ENCODE peak calls at places on chromosome 7, in seven cellular contexts. G is neuronal stem cell, Q is H9, N is H1, J is mesenchymal stem cell, R is mesendoderm, C is trophoblast cell. E is an unnamed sample.

GRCh38 chr7:55438085-55438764 is 73.1 kb downstream of the LANCL2 start:
- DNase-seq in G (no peak), Q (no peak), N (no peak), J (no peak), R (peak), C (no peak), E (no peak)

GRCh38 chr7:47743898-47744612 is 162.1 kb upstream of the TNS3 start:
- DNase-seq in G (no peak), Q (peak), N (peak), J (peak), R (peak), C (no peak), E (no peak)

GRCh38 chr7:74501298-74501697 is 47.6 kb downstream of the GTF2IRD1 start:
- DNase-seq in G (no peak), Q (no peak), N (no peak), J (no peak), R (no peak), C (no peak), E (no peak)

GRCh38 chr7:44486693-44487092 is 3.8 kb downstream of the NUDCD3 start:
- DNase-seq in G (no peak), Q (no peak), N (no peak), J (peak), R (peak), C (no peak), E (peak)

GRCh38 chr7:111676811-111677210 is 114.5 kb upstream of the IMMP2L start:
- DNase-seq in G (no peak), Q (no peak), N (no peak), J (no peak), R (no peak), C (no peak), E (no peak)

GRCh38 chr7:115032986-115033385 is 111.1 kb downstream of the MDFIC start:
- DNase-seq in G (no peak), Q (no peak), N (no peak), J (no peak), R (peak), C (no peak), E (no peak)

GRCh38 chr7:55554055-55554454 is 18.2 kb downstream of the VOPP1 start:
- DNase-seq in G (no peak), Q (no peak), N (no peak), J (no peak), R (no peak), C (no peak), E (no peak)

GRCh38 chr7:146185844-146186243 is 69.2 kb downstream of the CNTNAP2 start:
- DNase-seq in G (no peak), Q (no peak), N (no peak), J (no peak), R (no peak), C (peak), E (no peak)

GRCh38 chr7:26091933-26092332 is 60.1 kb upstream of the NFE2L3 start:
- DNase-seq in G (no peak), Q (no peak), N (no peak), J (peak), R (peak), C (peak), E (peak)

GRCh38 chr7:37908221-37908788 is 8.3 kb downstream of the SFRP4 start:
- DNase-seq in G (no peak), Q (no peak), N (no peak), J (no peak), R (peak), C (no peak), E (peak)

GRCh38 chr7:7105800-7106582 is 76.4 kb upstream of the C1GALT1 start:
- DNase-seq in G (no peak), Q (no peak), N (no peak), J (no peak), R (no peak), C (no peak), E (no peak)

GRCh38 chr7:22395222-22395621 is 38.3 kb upstream of the RAPGEF5 start:
- DNase-seq in G (no peak), Q (no peak), N (no peak), J (no peak), R (no peak), C (no peak), E (no peak)

GRCh38 chr7:79453558-79454324 is at the start of gene MAGI2:
- DNase-seq in G (peak), Q (peak), N (peak), J (peak), R (peak), C (peak), E (peak)

GRCh38 chr7:481219-481930 is 38.3 kb downstream of the PDGFA start:
- DNase-seq in G (no peak), Q (no peak), N (peak), J (no peak), R (no peak), C (no peak), E (no peak)

GRCh38 chr7:96547371-96547811 is 162.3 kb downstream of the SEM1 start:
- DNase-seq in G (no peak), Q (no peak), N (no peak), J (no peak), R (no peak), C (peak), E (no peak)

GRCh38 chr7:64277630-64278029 is 36.1 kb upstream of the ZNF736 start:
- DNase-seq in G (no peak), Q (no peak), N (no peak), J (no peak), R (no peak), C (no peak), E (no peak)

GRCh38 chr7:142813262-142813661 is 41.6 kb upstream of the EPHB6 start:
- DNase-seq in G (no peak), Q (peak), N (no peak), J (peak), R (peak), C (peak), E (peak)

GRCh38 chr7:42869131-42870020 is 42.5 kb downstream of the C7orf25 start:
- DNase-seq in G (no peak), Q (no peak), N (no peak), J (peak), R (no peak), C (peak), E (no peak)

GRCh38 chr7:96093435-96093834 is 228.5 kb downstream of the SLC25A13 start:
- DNase-seq in G (no peak), Q (no peak), N (no peak), J (peak), R (no peak), C (peak), E (peak)

GRCh38 chr7:65371468-65371867 is 2.2 kb upstream of the ZNF92 start:
- DNase-seq in G (no peak), Q (no peak), N (no peak), J (no peak), R (no peak), C (no peak), E (no peak)

GRCh38 chr7:116570306-116570705 is 45.5 kb downstream of the CAV1 start:
- DNase-seq in G (no peak), Q (no peak), N (no peak), J (peak), R (no peak), C (no peak), E (no peak)

GRCh38 chr7:31003721-31004120 is 40.0 kb downstream of the GHRHR start:
- DNase-seq in G (no peak), Q (no peak), N (no peak), J (no peak), R (peak), C (no peak), E (no peak)

GRCh38 chr7:3493499-3493898 is 192.4 kb downstream of the SDK1 start:
- DNase-seq in G (no peak), Q (no peak), N (no peak), J (peak), R (peak), C (peak), E (peak)

GRCh38 chr7:130560972-130561371 is 69.1 kb downstream of the MEST start:
- DNase-seq in G (no peak), Q (no peak), N (no peak), J (peak), R (peak), C (peak), E (peak)

DNA sequence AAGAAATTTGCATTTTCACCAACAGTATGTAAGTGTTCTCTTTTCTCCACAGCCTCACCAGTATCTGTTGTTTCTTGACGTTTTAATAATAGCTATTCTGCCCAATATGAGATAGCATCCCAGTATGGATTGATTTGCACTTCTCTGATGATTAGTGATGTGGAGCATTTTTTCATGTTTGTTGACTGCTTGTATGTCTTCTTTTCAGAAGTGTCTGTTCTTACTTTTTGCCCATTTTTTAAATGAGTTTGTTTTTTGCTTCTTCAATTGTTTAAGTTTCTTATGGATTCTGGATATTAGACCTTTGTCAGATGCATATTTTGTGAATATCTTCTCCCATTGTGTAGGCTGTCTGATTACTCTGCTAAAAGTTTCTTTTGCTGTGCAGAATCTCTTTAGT is 12.2 kb upstream of the TPK1 start:
- DNase-seq in G (no peak), Q (no peak), N (no peak), J (no peak), R (no peak), C (no peak), E (no peak)
- H2BK120ac ChIP-seq in G (no peak), Q (no peak), N (no peak), J (no peak), R (no peak), C (no peak), E (no peak)

DNA sequence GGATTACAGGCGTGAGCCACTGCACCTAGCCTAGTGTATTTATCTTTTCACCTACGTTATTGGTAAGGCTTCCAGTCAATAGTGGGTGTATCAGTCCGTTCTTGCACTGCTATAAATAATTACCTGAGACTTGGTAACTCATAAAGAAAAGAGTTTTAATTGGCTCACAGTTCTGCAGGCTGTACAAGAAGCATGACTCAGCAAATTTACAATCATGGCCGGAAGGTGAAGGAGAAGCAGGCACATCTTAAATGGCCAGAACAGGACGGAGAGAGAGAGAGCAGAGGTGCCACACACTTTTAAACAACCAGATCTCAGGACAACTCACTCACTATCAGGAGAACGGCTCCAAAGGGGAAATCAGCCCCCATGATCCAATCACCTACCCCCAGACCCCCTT is 873.3 kb upstream of the AUTS2 start:
- DNase-seq in G (no peak), Q (no peak), N (no peak), J (no peak), R (no peak), C (no peak), E (no peak)
- H2BK120ac ChIP-seq in G (no peak), Q (no peak), N (no peak), J (no peak), R (no peak), C (no peak), E (no peak)

GRCh38 chr7:76380623-76380966 is 21.8 kb upstream of the YWHAG start:
- DNase-seq in G (no peak), Q (no peak), N (no peak), J (no peak), R (peak), C (no peak), E (no peak)
- H2BK120ac ChIP-seq in G (no peak), Q (no peak), N (no peak), J (peak), R (peak), C (peak), E (peak)

GRCh38 chr7:105820667-105821066 is 55.7 kb downstream of the ATXN7L1 start:
- DNase-seq in G (no peak), Q (no peak), N (no peak), J (no peak), R (peak), C (no peak), E (no peak)

GRCh38 chr7:105822806-105823205 is 53.6 kb downstream of the ATXN7L1 start:
- DNase-seq in G (no peak), Q (no peak), N (no peak), J (no peak), R (no peak), C (no peak), E (no peak)

GRCh38 chr7:105819559-105819958 is 56.8 kb downstream of the ATXN7L1 start:
- DNase-seq in G (no peak), Q (no peak), N (no peak), J (no peak), R (no peak), C (no peak), E (no peak)

GRCh38 chr7:105816954-105817615 is 59.3 kb downstream of the ATXN7L1 start:
- DNase-seq in G (no peak), Q (no peak), N (no peak), J (no peak), R (no peak), C (no peak), E (peak)

GRCh38 chr7:105821527-105821926 is 54.9 kb downstream of the ATXN7L1 start:
- DNase-seq in G (no peak), Q (no peak), N (no peak), J (no peak), R (no peak), C (no peak), E (no peak)
- H2BK120ac ChIP-seq in G (no peak), Q (no peak), N (no peak), J (no peak), R (no peak), C (no peak), E (no peak)

GRCh38 chr7:86453454-86453853 is 190.3 kb upstream of the GRM3 start:
- DNase-seq in G (no peak), Q (no peak), N (no peak), J (no peak), R (peak), C (no peak), E (no peak)

DNA sequence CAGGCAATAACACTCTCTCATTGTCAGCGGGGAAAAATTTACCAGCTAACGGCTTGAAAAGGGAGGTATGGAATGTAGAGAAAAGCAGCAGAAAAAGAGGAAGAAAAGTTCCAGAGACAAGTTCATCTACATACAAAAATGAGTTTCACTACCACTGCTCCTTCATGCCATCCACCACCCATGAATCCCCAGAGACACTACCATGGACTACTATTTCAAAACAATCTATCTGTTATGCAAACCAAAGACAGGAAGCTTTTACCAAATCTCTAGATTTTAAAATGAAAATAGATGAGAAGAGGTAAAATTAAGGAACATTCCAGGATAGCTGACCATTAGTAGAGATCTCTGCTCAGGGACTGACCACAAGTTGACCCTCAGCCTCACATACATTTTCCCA is 189.0 kb upstream of the GRM3 start:
- DNase-seq in G (no peak), Q (no peak), N (no peak), J (no peak), R (no peak), C (no peak), E (no peak)
- H2BK120ac ChIP-seq in G (no peak), Q (no peak), N (no peak), J (no peak), R (no peak), C (no peak), E (no peak)

DNA sequence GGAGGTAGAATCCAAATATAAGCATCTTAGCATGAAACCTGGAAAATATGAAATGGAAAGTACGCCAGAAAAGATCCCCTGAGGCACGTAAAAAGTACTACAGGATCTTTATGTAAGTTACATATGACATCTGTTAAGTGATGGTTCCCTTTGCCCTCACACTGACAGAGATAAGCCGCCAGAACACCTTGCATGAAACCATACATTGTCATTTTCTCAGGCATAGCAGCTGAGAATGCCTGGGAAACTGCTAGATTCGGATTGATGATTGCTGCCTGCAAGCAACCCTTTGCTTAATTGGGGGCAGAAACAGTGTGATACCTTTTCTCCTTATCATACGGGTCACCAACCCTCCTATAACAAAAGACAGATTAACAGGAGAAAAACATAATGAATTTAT is 826.6 kb upstream of the LRRN3 start:
- DNase-seq in G (no peak), Q (no peak), N (no peak), J (no peak), R (no peak), C (no peak), E (no peak)
- H2BK120ac ChIP-seq in G (no peak), Q (no peak), N (no peak), J (no peak), R (no peak), C (no peak), E (no peak)